ENCODE peak calls at places on chromosome 9, in five cellular contexts. One of them, this sample, is unnamed.

GRCh38 chr9:97292200-97292599 is 15.3 kb upstream of the CCDC180 start:
- DNase-seq in stimulated activated CD4-positive, alpha-beta T cell treated with anti-CD3 and anti-CD28 coated beads, Interleukin-12 subunit alpha, Interleukin-12 subunit beta, amount 100 ng/mL, for 4 hours: no peak
- DNase-seq in coronary artery: no peak
- DNase-seq in heart left ventricle: no peak
- DNase-seq in neuronal stem cell: no peak
- DNase-seq in this sample: no peak

GRCh38 chr9:88018101-88018500 is 43.8 kb upstream of the CDK20 start:
- DNase-seq in stimulated activated CD4-positive, alpha-beta T cell treated with anti-CD3 and anti-CD28 coated beads, Interleukin-12 subunit alpha, Interleukin-12 subunit beta, amount 100 ng/mL, for 4 hours: no peak
- DNase-seq in coronary artery: no peak
- DNase-seq in heart left ventricle: no peak
- DNase-seq in neuronal stem cell: no peak
- DNase-seq in this sample: no peak

GRCh38 chr9:114289106-114289505 is 33.8 kb upstream of the ORM1 start:
- DNase-seq in stimulated activated CD4-positive, alpha-beta T cell treated with anti-CD3 and anti-CD28 coated beads, Interleukin-12 subunit alpha, Interleukin-12 subunit beta, amount 100 ng/mL, for 4 hours: no peak
- DNase-seq in coronary artery: peak; percentile 67
- DNase-seq in heart left ventricle: no peak
- DNase-seq in neuronal stem cell: no peak
- DNase-seq in this sample: no peak

GRCh38 chr9:37026085-37026935 is 7.8 kb downstream of the PAX5 start:
- DNase-seq in stimulated activated CD4-positive, alpha-beta T cell treated with anti-CD3 and anti-CD28 coated beads, Interleukin-12 subunit alpha, Interleukin-12 subunit beta, amount 100 ng/mL, for 4 hours: no peak
- DNase-seq in coronary artery: no peak
- DNase-seq in heart left ventricle: no peak
- DNase-seq in neuronal stem cell: no peak
- DNase-seq in this sample: no peak

GRCh38 chr9:126443144-126443543 is 116.5 kb downstream of the MVB12B start:
- DNase-seq in stimulated activated CD4-positive, alpha-beta T cell treated with anti-CD3 and anti-CD28 coated beads, Interleukin-12 subunit alpha, Interleukin-12 subunit beta, amount 100 ng/mL, for 4 hours: no peak
- DNase-seq in coronary artery: peak; percentile 50
- DNase-seq in heart left ventricle: no peak
- DNase-seq in neuronal stem cell: no peak
- DNase-seq in this sample: no peak

GRCh38 chr9:16515879-16516289 is 354.6 kb downstream of the BNC2 start:
- DNase-seq in stimulated activated CD4-positive, alpha-beta T cell treated with anti-CD3 and anti-CD28 coated beads, Interleukin-12 subunit alpha, Interleukin-12 subunit beta, amount 100 ng/mL, for 4 hours: no peak
- DNase-seq in coronary artery: no peak
- DNase-seq in heart left ventricle: no peak
- DNase-seq in neuronal stem cell: no peak
- DNase-seq in this sample: no peak

GRCh38 chr9:20217596-20217995 is 404.7 kb downstream of the MLLT3 start:
- DNase-seq in stimulated activated CD4-positive, alpha-beta T cell treated with anti-CD3 and anti-CD28 coated beads, Interleukin-12 subunit alpha, Interleukin-12 subunit beta, amount 100 ng/mL, for 4 hours: no peak
- DNase-seq in coronary artery: no peak
- DNase-seq in heart left ventricle: no peak
- DNase-seq in neuronal stem cell: no peak
- DNase-seq in this sample: no peak

GRCh38 chr9:79776581-79776980 is 204.8 kb downstream of the TLE4 start:
- DNase-seq in stimulated activated CD4-positive, alpha-beta T cell treated with anti-CD3 and anti-CD28 coated beads, Interleukin-12 subunit alpha, Interleukin-12 subunit beta, amount 100 ng/mL, for 4 hours: no peak
- DNase-seq in coronary artery: no peak
- DNase-seq in heart left ventricle: no peak
- DNase-seq in neuronal stem cell: no peak
- DNase-seq in this sample: no peak

GRCh38 chr9:122261469-122261881 is 3.2 kb downstream of the RBM18 start:
- DNase-seq in stimulated activated CD4-positive, alpha-beta T cell treated with anti-CD3 and anti-CD28 coated beads, Interleukin-12 subunit alpha, Interleukin-12 subunit beta, amount 100 ng/mL, for 4 hours: no peak
- DNase-seq in coronary artery: peak; percentile 82
- DNase-seq in heart left ventricle: peak; percentile 68
- DNase-seq in neuronal stem cell: no peak
- DNase-seq in this sample: peak; percentile 76

GRCh38 chr9:134592018-134592818 is 49.4 kb upstream of the COL5A1 start:
- DNase-seq in stimulated activated CD4-positive, alpha-beta T cell treated with anti-CD3 and anti-CD28 coated beads, Interleukin-12 subunit alpha, Interleukin-12 subunit beta, amount 100 ng/mL, for 4 hours: no peak
- DNase-seq in coronary artery: peak; percentile 77
- DNase-seq in heart left ventricle: no peak
- DNase-seq in neuronal stem cell: no peak
- DNase-seq in this sample: peak; percentile 84

GRCh38 chr9:23934291-23934690 is 108.3 kb upstream of the ELAVL2 start:
- DNase-seq in stimulated activated CD4-positive, alpha-beta T cell treated with anti-CD3 and anti-CD28 coated beads, Interleukin-12 subunit alpha, Interleukin-12 subunit beta, amount 100 ng/mL, for 4 hours: no peak
- DNase-seq in coronary artery: no peak
- DNase-seq in heart left ventricle: no peak
- DNase-seq in neuronal stem cell: no peak
- DNase-seq in this sample: no peak

GRCh38 chr9:36486454-36486932 is 86.2 kb upstream of the MELK start:
- DNase-seq in stimulated activated CD4-positive, alpha-beta T cell treated with anti-CD3 and anti-CD28 coated beads, Interleukin-12 subunit alpha, Interleukin-12 subunit beta, amount 100 ng/mL, for 4 hours: peak; percentile 8
- DNase-seq in coronary artery: no peak
- DNase-seq in heart left ventricle: no peak
- DNase-seq in neuronal stem cell: peak; percentile 30
- DNase-seq in this sample: no peak

GRCh38 chr9:130239363-130239695 is 26.2 kb upstream of the HMCN2 start:
- DNase-seq in stimulated activated CD4-positive, alpha-beta T cell treated with anti-CD3 and anti-CD28 coated beads, Interleukin-12 subunit alpha, Interleukin-12 subunit beta, amount 100 ng/mL, for 4 hours: no peak
- DNase-seq in coronary artery: no peak
- DNase-seq in heart left ventricle: no peak
- DNase-seq in neuronal stem cell: no peak
- DNase-seq in this sample: no peak

GRCh38 chr9:17588395-17588794 is 9.5 kb downstream of the SH3GL2 start:
- DNase-seq in stimulated activated CD4-positive, alpha-beta T cell treated with anti-CD3 and anti-CD28 coated beads, Interleukin-12 subunit alpha, Interleukin-12 subunit beta, amount 100 ng/mL, for 4 hours: no peak
- DNase-seq in coronary artery: no peak
- DNase-seq in heart left ventricle: no peak
- DNase-seq in neuronal stem cell: no peak
- DNase-seq in this sample: no peak

GRCh38 chr9:80690340-80690939 is 998.9 kb downstream of the TLE1 start:
- DNase-seq in stimulated activated CD4-positive, alpha-beta T cell treated with anti-CD3 and anti-CD28 coated beads, Interleukin-12 subunit alpha, Interleukin-12 subunit beta, amount 100 ng/mL, for 4 hours: no peak
- DNase-seq in coronary artery: no peak
- DNase-seq in heart left ventricle: no peak
- DNase-seq in neuronal stem cell: no peak
- DNase-seq in this sample: no peak

GRCh38 chr9:95382433-95382832 is 64.9 kb upstream of the FANCC start:
- DNase-seq in stimulated activated CD4-positive, alpha-beta T cell treated with anti-CD3 and anti-CD28 coated beads, Interleukin-12 subunit alpha, Interleukin-12 subunit beta, amount 100 ng/mL, for 4 hours: no peak
- DNase-seq in coronary artery: no peak
- DNase-seq in heart left ventricle: no peak
- DNase-seq in neuronal stem cell: no peak
- DNase-seq in this sample: no peak

GRCh38 chr9:94881946-94882345 is 155.4 kb downstream of the AOPEP start:
- DNase-seq in stimulated activated CD4-positive, alpha-beta T cell treated with anti-CD3 and anti-CD28 coated beads, Interleukin-12 subunit alpha, Interleukin-12 subunit beta, amount 100 ng/mL, for 4 hours: no peak
- DNase-seq in coronary artery: no peak
- DNase-seq in heart left ventricle: no peak
- DNase-seq in neuronal stem cell: no peak
- DNase-seq in this sample: no peak

GRCh38 chr9:6106576-6107339 is 91.3 kb upstream of the RANBP6 start:
- DNase-seq in stimulated activated CD4-positive, alpha-beta T cell treated with anti-CD3 and anti-CD28 coated beads, Interleukin-12 subunit alpha, Interleukin-12 subunit beta, amount 100 ng/mL, for 4 hours: no peak
- DNase-seq in coronary artery: no peak
- DNase-seq in heart left ventricle: no peak
- DNase-seq in neuronal stem cell: peak; percentile 32
- DNase-seq in this sample: no peak

GRCh38 chr9:131621551-131622321 is 76.4 kb downstream of the PRRT1B start:
- DNase-seq in stimulated activated CD4-positive, alpha-beta T cell treated with anti-CD3 and anti-CD28 coated beads, Interleukin-12 subunit alpha, Interleukin-12 subunit beta, amount 100 ng/mL, for 4 hours: no peak
- DNase-seq in coronary artery: no peak
- DNase-seq in heart left ventricle: peak; percentile 55
- DNase-seq in neuronal stem cell: no peak
- DNase-seq in this sample: no peak

GRCh38 chr9:91766301-91766700 is 183.7 kb downstream of the ROR2 start:
- DNase-seq in stimulated activated CD4-positive, alpha-beta T cell treated with anti-CD3 and anti-CD28 coated beads, Interleukin-12 subunit alpha, Interleukin-12 subunit beta, amount 100 ng/mL, for 4 hours: no peak
- DNase-seq in coronary artery: no peak
- DNase-seq in heart left ventricle: no peak
- DNase-seq in neuronal stem cell: no peak
- DNase-seq in this sample: no peak

GRCh38 chr9:137021979-137022619 is 5.9 kb downstream of the ABCA2 start:
- DNase-seq in stimulated activated CD4-positive, alpha-beta T cell treated with anti-CD3 and anti-CD28 coated beads, Interleukin-12 subunit alpha, Interleukin-12 subunit beta, amount 100 ng/mL, for 4 hours: peak; percentile 68
- DNase-seq in coronary artery: no peak
- DNase-seq in heart left ventricle: no peak
- DNase-seq in neuronal stem cell: no peak
- DNase-seq in this sample: no peak

GRCh38 chr9:73143606-73144328 is 7.9 kb upstream of the ANXA1 start:
- DNase-seq in stimulated activated CD4-positive, alpha-beta T cell treated with anti-CD3 and anti-CD28 coated beads, Interleukin-12 subunit alpha, Interleukin-12 subunit beta, amount 100 ng/mL, for 4 hours: no peak
- DNase-seq in coronary artery: no peak
- DNase-seq in heart left ventricle: no peak
- DNase-seq in neuronal stem cell: no peak
- DNase-seq in this sample: no peak

GRCh38 chr9:128632066-128632465 is 24.6 kb downstream of the DYNC2I2 start:
- DNase-seq in stimulated activated CD4-positive, alpha-beta T cell treated with anti-CD3 and anti-CD28 coated beads, Interleukin-12 subunit alpha, Interleukin-12 subunit beta, amount 100 ng/mL, for 4 hours: no peak
- DNase-seq in coronary artery: no peak
- DNase-seq in heart left ventricle: no peak
- DNase-seq in neuronal stem cell: no peak
- DNase-seq in this sample: no peak

GRCh38 chr9:109769250-109769649 is 10.7 kb upstream of the PALM2AKAP2 start:
- DNase-seq in stimulated activated CD4-positive, alpha-beta T cell treated with anti-CD3 and anti-CD28 coated beads, Interleukin-12 subunit alpha, Interleukin-12 subunit beta, amount 100 ng/mL, for 4 hours: no peak
- DNase-seq in coronary artery: no peak
- DNase-seq in heart left ventricle: no peak
- DNase-seq in neuronal stem cell: no peak
- DNase-seq in this sample: no peak

GRCh38 chr9:126842977-126843799 is 17.3 kb upstream of the ZBTB34 start:
- DNase-seq in stimulated activated CD4-positive, alpha-beta T cell treated with anti-CD3 and anti-CD28 coated beads, Interleukin-12 subunit alpha, Interleukin-12 subunit beta, amount 100 ng/mL, for 4 hours: no peak
- DNase-seq in coronary artery: no peak
- DNase-seq in heart left ventricle: no peak
- DNase-seq in neuronal stem cell: no peak
- DNase-seq in this sample: no peak

GRCh38 chr9:125996671-125997509 is 249.7 kb downstream of the PBX3 start:
- DNase-seq in stimulated activated CD4-positive, alpha-beta T cell treated with anti-CD3 and anti-CD28 coated beads, Interleukin-12 subunit alpha, Interleukin-12 subunit beta, amount 100 ng/mL, for 4 hours: no peak
- DNase-seq in coronary artery: no peak
- DNase-seq in heart left ventricle: no peak
- DNase-seq in neuronal stem cell: no peak
- DNase-seq in this sample: no peak

This sample was measured in right atrium auricular region.